ENCODE peak calls at places on chromosomes 4 and X, in eight cellular contexts. One of them, this sample, is unnamed.

GRCh38 chr4:105637409-105638258 is 70.9 kb downstream of the INTS12 start:
- DNase-seq in GM12878: peak; percentile 45
- DNase-seq in uterus: peak; percentile 22
- DNase-seq in left ventricle myocardium inferior: peak; percentile 74
- DNase-seq in H1: no peak
- DNase-seq in A673: peak; percentile 82
- DNase-seq in CD8-positive, alpha-beta T cell: peak; percentile 21
- DNase-seq in left lung: no peak
- DNase-seq in this sample: peak; percentile 75

GRCh38 chrX:78165425-78165824 is 26.0 kb upstream of the TAF9B start:
- DNase-seq in GM12878: no peak
- DNase-seq in A673: no peak
- DNase-seq in left ventricle myocardium inferior: no peak
- DNase-seq in left lung: no peak
- DNase-seq in uterus: no peak
- DNase-seq in H1: no peak
- DNase-seq in CD8-positive, alpha-beta T cell: no peak
- DNase-seq in this sample: no peak

GRCh38 chr4:89413518-89413917 is 105.9 kb upstream of the GPRIN3 start:
- DNase-seq in H1: no peak
- DNase-seq in left ventricle myocardium inferior: no peak
- DNase-seq in GM12878: no peak
- DNase-seq in left lung: no peak
- DNase-seq in CD8-positive, alpha-beta T cell: no peak
- DNase-seq in uterus: no peak
- DNase-seq in A673: no peak
- DNase-seq in this sample: no peak

GRCh38 chrX:101950581-101950980 is 18.8 kb upstream of the ZMAT1 start:
- DNase-seq in left lung: no peak
- DNase-seq in left ventricle myocardium inferior: no peak
- DNase-seq in A673: no peak
- DNase-seq in H1: no peak
- DNase-seq in CD8-positive, alpha-beta T cell: no peak
- DNase-seq in uterus: no peak
- DNase-seq in GM12878: no peak
- DNase-seq in this sample: no peak

GRCh38 chrX:40644821-40645358 is 2.5 kb downstream of the CXorf38 start:
- DNase-seq in uterus: peak; percentile 50
- DNase-seq in H1: no peak
- DNase-seq in left ventricle myocardium inferior: peak; percentile 25
- DNase-seq in CD8-positive, alpha-beta T cell: peak; percentile 54
- DNase-seq in GM12878: peak; percentile 68
- DNase-seq in left lung: no peak
- DNase-seq in A673: peak; percentile 33
- DNase-seq in this sample: peak; percentile 66

GRCh38 chrX:29872831-29873230 is 342.5 kb upstream of the MAGEB2 start:
- DNase-seq in left lung: no peak
- DNase-seq in H1: no peak
- DNase-seq in left ventricle myocardium inferior: no peak
- DNase-seq in uterus: no peak
- DNase-seq in GM12878: no peak
- DNase-seq in CD8-positive, alpha-beta T cell: no peak
- DNase-seq in A673: peak; percentile 14
- DNase-seq in this sample: no peak

GRCh38 chr4:65791807-65792308 is 121.6 kb upstream of the EPHA5 start:
- DNase-seq in left lung: no peak
- DNase-seq in GM12878: no peak
- DNase-seq in left ventricle myocardium inferior: no peak
- DNase-seq in uterus: no peak
- DNase-seq in H1: no peak
- DNase-seq in A673: peak; percentile 3
- DNase-seq in CD8-positive, alpha-beta T cell: no peak
- DNase-seq in this sample: no peak

GRCh38 chrX:46317158-46317557 is 228.1 kb downstream of the ZNF674 start:
- DNase-seq in A673: peak; percentile 36
- DNase-seq in H1: no peak
- DNase-seq in CD8-positive, alpha-beta T cell: no peak
- DNase-seq in left ventricle myocardium inferior: no peak
- DNase-seq in uterus: no peak
- DNase-seq in left lung: no peak
- DNase-seq in GM12878: no peak
- DNase-seq in this sample: no peak

GRCh38 chr4:90842960-90843359 is 715.8 kb downstream of the CCSER1 start:
- DNase-seq in left lung: no peak
- DNase-seq in CD8-positive, alpha-beta T cell: no peak
- DNase-seq in GM12878: peak; percentile 49
- DNase-seq in left ventricle myocardium inferior: no peak
- DNase-seq in A673: no peak
- DNase-seq in H1: no peak
- DNase-seq in uterus: no peak
- DNase-seq in this sample: no peak

GRCh38 chr4:122842984-122843531 is 16.4 kb downstream of the FGF2 start:
- DNase-seq in left lung: no peak
- DNase-seq in uterus: no peak
- DNase-seq in CD8-positive, alpha-beta T cell: no peak
- DNase-seq in left ventricle myocardium inferior: no peak
- DNase-seq in GM12878: no peak
- DNase-seq in H1: peak; percentile 44
- DNase-seq in A673: peak; percentile 76
- DNase-seq in this sample: peak; percentile 21

GRCh38 chrX:39396358-39396995 is 595.2 kb downstream of the MID1IP1 start:
- DNase-seq in uterus: no peak
- DNase-seq in A673: no peak
- DNase-seq in GM12878: no peak
- DNase-seq in H1: no peak
- DNase-seq in left ventricle myocardium inferior: no peak
- DNase-seq in CD8-positive, alpha-beta T cell: no peak
- DNase-seq in left lung: no peak
- DNase-seq in this sample: no peak

GRCh38 chr4:127586922-127587571 is 45.7 kb upstream of the INTU start:
- DNase-seq in left lung: no peak
- DNase-seq in H1: no peak
- DNase-seq in A673: peak; percentile 56
- DNase-seq in uterus: no peak
- DNase-seq in CD8-positive, alpha-beta T cell: no peak
- DNase-seq in GM12878: no peak
- DNase-seq in left ventricle myocardium inferior: no peak
- DNase-seq in this sample: no peak

GRCh38 chr4:165288639-165289428 is 38.6 kb upstream of the MSMO1 start:
- DNase-seq in left lung: no peak
- DNase-seq in uterus: no peak
- DNase-seq in H1: no peak
- DNase-seq in A673: peak; percentile 8
- DNase-seq in CD8-positive, alpha-beta T cell: no peak
- DNase-seq in left ventricle myocardium inferior: no peak
- DNase-seq in GM12878: no peak
- DNase-seq in this sample: no peak

GRCh38 chr4:91935217-91935616 is 368.5 kb upstream of the GRID2 start:
- DNase-seq in A673: no peak
- DNase-seq in uterus: no peak
- DNase-seq in GM12878: no peak
- DNase-seq in CD8-positive, alpha-beta T cell: no peak
- DNase-seq in left lung: peak; percentile 14
- DNase-seq in H1: no peak
- DNase-seq in left ventricle myocardium inferior: no peak
- DNase-seq in this sample: no peak

GRCh38 chrX:40146471-40147398 is 49.0 kb upstream of the BCOR start:
- DNase-seq in CD8-positive, alpha-beta T cell: peak; percentile 42
- DNase-seq in A673: peak; percentile 48
- DNase-seq in uterus: peak; percentile 44
- DNase-seq in left ventricle myocardium inferior: no peak
- DNase-seq in left lung: peak; percentile 71
- DNase-seq in H1: peak; percentile 59
- DNase-seq in GM12878: no peak
- DNase-seq in this sample: no peak

GRCh38 chrX:12685541-12685940 is 105.7 kb upstream of the PRPS2 start:
- DNase-seq in uterus: no peak
- DNase-seq in CD8-positive, alpha-beta T cell: no peak
- DNase-seq in A673: no peak
- DNase-seq in left ventricle myocardium inferior: no peak
- DNase-seq in left lung: no peak
- DNase-seq in GM12878: no peak
- DNase-seq in H1: no peak
- DNase-seq in this sample: no peak

DNA sequence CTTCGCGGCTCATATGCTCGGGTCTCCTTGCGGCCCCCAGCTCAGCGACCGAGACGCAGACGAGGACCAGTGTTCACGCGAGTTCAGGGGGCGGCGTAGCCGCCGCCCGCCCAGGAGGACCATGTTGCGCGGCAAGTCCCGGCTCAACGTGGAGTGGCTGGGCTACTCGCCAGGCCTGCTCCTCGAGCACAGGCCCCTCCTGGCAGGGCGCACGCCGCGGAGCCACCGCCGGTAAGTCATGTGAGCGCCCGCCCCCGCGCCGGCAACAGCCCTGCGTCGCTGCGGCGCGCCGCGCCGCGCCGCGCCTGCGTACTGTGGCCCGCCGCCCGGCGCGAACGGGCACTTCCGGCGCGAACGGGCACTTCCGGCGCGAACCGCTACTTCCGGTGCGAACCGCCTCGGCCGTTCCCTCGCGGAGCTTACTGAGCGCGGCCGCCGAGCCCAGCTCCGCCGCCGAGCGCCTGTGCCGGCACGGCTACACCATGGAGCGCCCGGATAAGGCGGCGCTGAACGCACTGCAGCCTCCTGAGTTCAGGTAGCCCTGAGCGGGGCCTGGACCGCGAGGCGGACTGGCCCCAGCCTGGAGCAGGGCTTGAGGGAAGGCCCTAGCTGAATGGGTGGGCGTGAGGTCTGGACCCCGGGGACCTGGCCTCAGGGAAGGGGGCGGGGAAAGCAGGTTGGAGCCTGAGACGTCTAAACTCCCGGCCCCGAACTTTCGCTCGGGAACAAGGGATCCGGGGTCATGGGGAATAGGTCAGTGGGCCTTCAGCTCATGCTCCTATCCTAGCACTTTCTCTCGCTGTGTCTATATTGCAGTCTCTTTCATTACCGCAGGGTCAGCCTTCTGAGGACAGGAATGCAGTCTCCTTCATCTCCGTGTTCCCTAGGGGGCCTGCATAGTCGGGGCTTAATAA is at the start of gene VMA21:
- DNase-seq in left ventricle myocardium inferior: peak; percentile 91
- DNase-seq in GM12878: peak; percentile 9
- DNase-seq in left lung: peak; percentile 93
- DNase-seq in A673: peak; percentile 86
- DNase-seq in CD8-positive, alpha-beta T cell: peak; percentile 82
- DNase-seq in H1: peak; percentile 68
- DNase-seq in uterus: peak; percentile 89
- DNase-seq in this sample: peak; percentile 88
- H3K4me1 ChIP-seq in left ventricle myocardium inferior: peaks cover 49% of the 10 kb centered on the region
- H3K4me1 ChIP-seq in GM12878: no peaks in the 10 kb centered on the region
- H3K4me1 ChIP-seq in left lung: no peaks in the 10 kb centered on the region
- H3K4me1 ChIP-seq in A673: no peaks in the 10 kb centered on the region
- H3K4me1 ChIP-seq in CD8-positive, alpha-beta T cell: peaks cover 57% of the 10 kb centered on the region
- H3K4me1 ChIP-seq in H1: peaks cover 3% of the 10 kb centered on the region
- H3K4me1 ChIP-seq in uterus: no peaks in the 10 kb centered on the region
- H3K4me1 ChIP-seq in this sample: peaks cover 5% of the 10 kb centered on the region

DNA sequence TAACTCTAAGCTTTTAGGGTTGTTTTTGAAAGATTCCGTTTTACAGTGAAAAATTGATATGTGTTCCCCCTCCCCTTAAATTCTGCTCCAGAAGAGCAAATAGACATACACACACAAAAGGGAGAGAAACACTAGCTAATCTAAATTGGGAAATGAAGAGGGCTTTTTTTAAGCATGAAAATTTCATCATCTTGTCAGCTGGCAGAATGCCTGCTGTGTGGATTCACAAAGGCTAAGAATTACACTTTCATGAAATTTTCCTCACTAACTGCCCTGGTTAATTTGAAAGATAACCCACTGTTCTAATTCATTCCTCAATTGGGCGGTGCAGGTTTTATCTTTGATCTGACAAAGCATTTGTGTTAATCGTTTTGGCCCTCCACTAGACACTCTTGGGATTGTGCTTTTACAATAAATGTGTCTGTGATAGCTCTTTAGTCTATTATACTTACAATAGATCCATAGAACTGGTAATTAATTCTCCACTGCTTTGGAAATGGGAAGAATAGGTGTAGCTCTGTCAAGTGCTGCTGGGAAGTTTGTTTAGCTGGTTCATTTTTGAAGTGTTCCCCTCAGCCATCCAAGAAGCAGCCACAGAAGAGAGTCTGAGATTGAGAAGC is 152.9 kb downstream of the POLA1 start:
- DNase-seq in left lung: no peak
- DNase-seq in left ventricle myocardium inferior: no peak
- DNase-seq in uterus: peak; percentile 20
- DNase-seq in A673: peak; percentile 59
- DNase-seq in CD8-positive, alpha-beta T cell: no peak
- DNase-seq in H1: no peak
- DNase-seq in GM12878: no peak
- DNase-seq in this sample: no peak
- H3K27ac ChIP-seq in left lung: no peak overlapping the region
- H3K27ac ChIP-seq in left ventricle myocardium inferior: no peak overlapping the region
- H3K27ac ChIP-seq in uterus: no peak overlapping the region
- H3K27ac ChIP-seq in A673: peak overlapping the region; percentile 32
- H3K27ac ChIP-seq in CD8-positive, alpha-beta T cell: no peak overlapping the region
- H3K27ac ChIP-seq in H1: no peak overlapping the region
- H3K27ac ChIP-seq in GM12878: no peak overlapping the region
- H3K27ac ChIP-seq in this sample: no peak overlapping the region

DNA sequence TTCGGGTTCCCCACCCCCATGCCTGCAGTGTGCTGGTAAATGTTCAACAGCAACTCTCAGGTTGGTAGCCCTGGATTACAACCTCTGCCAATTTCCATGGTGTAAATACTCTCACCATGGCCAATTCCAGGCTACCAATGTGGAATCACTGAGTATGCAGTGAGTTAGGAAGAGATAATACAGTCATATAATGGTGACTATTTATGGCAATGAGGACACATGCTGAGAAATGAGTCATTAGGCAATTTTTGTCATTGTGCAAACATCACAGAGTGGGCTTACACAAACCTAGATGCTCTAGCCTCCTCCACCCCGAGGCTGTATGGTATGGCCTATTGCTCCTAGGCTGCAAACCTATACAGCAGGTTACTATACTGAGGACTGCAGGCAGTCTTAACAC is 4.6 kb upstream of the CLDN24 start:
- DNase-seq in CD8-positive, alpha-beta T cell: no peak
- DNase-seq in uterus: no peak
- DNase-seq in H1: no peak
- DNase-seq in left lung: no peak
- DNase-seq in left ventricle myocardium inferior: no peak
- DNase-seq in A673: peak; percentile 56
- DNase-seq in GM12878: no peak
- DNase-seq in this sample: no peak
- TF ChIP-seq CTCF in CD8-positive, alpha-beta T cell: no peak
- TF ChIP-seq CTCF in uterus: no peak
- TF ChIP-seq CTCF in H1: no peak
- TF ChIP-seq CTCF in left lung: no peak
- TF ChIP-seq CTCF in left ventricle myocardium inferior: no peak
- TF ChIP-seq CTCF in A673: no peak
- TF ChIP-seq CTCF in GM12878: no peak
- TF ChIP-seq CTCF in this sample: no peak

DNA sequence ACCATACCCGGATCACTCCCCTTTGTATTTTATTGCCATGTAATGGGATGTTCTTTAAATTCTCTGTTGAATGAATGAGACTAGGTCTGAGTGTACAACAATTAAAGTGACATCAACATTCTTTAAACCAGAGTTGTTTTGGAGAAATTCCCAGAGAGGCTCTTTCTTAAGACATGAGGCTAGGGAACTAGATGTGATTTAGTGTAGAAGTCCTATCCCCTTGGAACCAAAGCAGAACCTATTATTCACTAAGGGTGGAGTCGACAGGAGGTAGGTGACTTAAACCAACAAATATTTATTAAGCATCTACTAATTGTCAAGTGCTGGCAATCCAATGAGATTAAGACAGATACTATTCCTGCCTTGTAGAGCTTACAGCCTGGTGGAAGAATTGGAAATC is 1.7 kb downstream of the EIF1AX start:
- DNase-seq in A673: no peak
- DNase-seq in uterus: no peak
- DNase-seq in left lung: no peak
- DNase-seq in CD8-positive, alpha-beta T cell: no peak
- DNase-seq in H1: no peak
- DNase-seq in GM12878: no peak
- DNase-seq in left ventricle myocardium inferior: no peak
- DNase-seq in this sample: no peak
- H3K4me1 ChIP-seq in A673: peaks cover 6% of the 10 kb centered on the region
- H3K4me1 ChIP-seq in uterus: peaks cover 5% of the 10 kb centered on the region
- H3K4me1 ChIP-seq in left lung: peaks cover 2% of the 10 kb centered on the region
- H3K4me1 ChIP-seq in CD8-positive, alpha-beta T cell: peaks cover 15% of the 10 kb centered on the region
- H3K4me1 ChIP-seq in H1: no peaks in the 10 kb centered on the region
- H3K4me1 ChIP-seq in GM12878: peaks cover 8% of the 10 kb centered on the region
- H3K4me1 ChIP-seq in left ventricle myocardium inferior: peaks cover 30% of the 10 kb centered on the region
- H3K4me1 ChIP-seq in this sample: no peaks in the 10 kb centered on the region